ENCODE peak calls at places on chromosomes 5 and 9, in four cellular contexts. A, B, C and H are unnamed samples. For H3K4me1, the result is how much of the 10 kb centered on the place peaks cover.

GRCh38 chr5:96220610-96221390 is 212.2 kb downstream of the PCSK1 start:
- DNase-seq in A (no peak), B (no peak), C (no peak), H (no peak)

GRCh38 chr9:112037281-112038016 is 137.6 kb downstream of the SUSD1 start:
- DNase-seq in C (no peak), B (no peak), A (peak), H (no peak)

GRCh38 chr5:111935835-111936234 is 178.8 kb upstream of the NREP start:
- DNase-seq in B (no peak), A (no peak), C (no peak), H (no peak)

GRCh38 chr5:93348231-93348630 is 232.8 kb downstream of the NR2F1-AS1 start:
- DNase-seq in C (no peak), B (no peak), A (no peak), H (no peak)

GRCh38 chr5:64766105-64766504 is 2.4 kb downstream of the SREK1IP1 start:
- DNase-seq in C (no peak), B (no peak), A (peak), H (no peak)

GRCh38 chr5:125826214-125826613 is 597.0 kb upstream of the GRAMD2B start:
- DNase-seq in B (no peak), C (no peak), A (no peak), H (no peak)

GRCh38 chr9:109225629-109226028 is 58.6 kb upstream of the FRRS1L start:
- DNase-seq in B (no peak), A (no peak), C (no peak), H (no peak)

GRCh38 chr5:132001647-132002561 is 9.6 kb downstream of the ACSL6 start:
- DNase-seq in C (no peak), B (peak), A (no peak), H (no peak)

GRCh38 chr5:72325566-72326297 is 5.6 kb downstream of the PTCD2 start:
- DNase-seq in A (no peak), C (no peak), B (no peak), H (no peak)

GRCh38 chr9:130824079-130824478 is 11.0 kb upstream of the ABL1 start:
- DNase-seq in B (no peak), A (no peak), C (no peak), H (no peak)

GRCh38 chr5:38672059-38672791 is 115.8 kb upstream of the LIFR start:
- DNase-seq in B (no peak), A (no peak), C (no peak), H (no peak)

GRCh38 chr5:68798877-68799276 is 294.9 kb upstream of the SLC30A5 start:
- DNase-seq in C (no peak), A (no peak), B (no peak), H (no peak)

GRCh38 chr5:14463629-14464028 is 118.0 kb upstream of the OTULINL start:
- DNase-seq in A (peak), B (no peak), C (no peak), H (peak)

GRCh38 chr9:3578786-3579185 is 53.0 kb upstream of the RFX3 start:
- DNase-seq in A (no peak), B (no peak), C (no peak), H (no peak)

GRCh38 chr5:36090033-36090432 is 23.4 kb upstream of the UGT3A2 start:
- DNase-seq in C (no peak), A (no peak), B (no peak), H (no peak)

GRCh38 chr5:56827043-56827442 is 11.7 kb downstream of the MAP3K1 start:
- DNase-seq in A (no peak), C (no peak), B (no peak), H (no peak)

GRCh38 chr5:65172486-65173129 is 309.1 kb downstream of the ADAMTS6 start:
- DNase-seq in A (no peak), C (no peak), B (no peak), H (no peak)

GRCh38 chr5:96629774-96630173 is 32.4 kb upstream of the CAST start:
- DNase-seq in C (no peak), B (no peak), A (no peak), H (no peak)

GRCh38 chr5:168359820-168360460 is 68.5 kb downstream of the WWC1 start:
- DNase-seq in A (no peak), B (no peak), C (no peak), H (no peak)

GRCh38 chr5:38650540-38651275 is 94.3 kb upstream of the LIFR start:
- DNase-seq in C (no peak), B (no peak), A (no peak), H (no peak)

DNA sequence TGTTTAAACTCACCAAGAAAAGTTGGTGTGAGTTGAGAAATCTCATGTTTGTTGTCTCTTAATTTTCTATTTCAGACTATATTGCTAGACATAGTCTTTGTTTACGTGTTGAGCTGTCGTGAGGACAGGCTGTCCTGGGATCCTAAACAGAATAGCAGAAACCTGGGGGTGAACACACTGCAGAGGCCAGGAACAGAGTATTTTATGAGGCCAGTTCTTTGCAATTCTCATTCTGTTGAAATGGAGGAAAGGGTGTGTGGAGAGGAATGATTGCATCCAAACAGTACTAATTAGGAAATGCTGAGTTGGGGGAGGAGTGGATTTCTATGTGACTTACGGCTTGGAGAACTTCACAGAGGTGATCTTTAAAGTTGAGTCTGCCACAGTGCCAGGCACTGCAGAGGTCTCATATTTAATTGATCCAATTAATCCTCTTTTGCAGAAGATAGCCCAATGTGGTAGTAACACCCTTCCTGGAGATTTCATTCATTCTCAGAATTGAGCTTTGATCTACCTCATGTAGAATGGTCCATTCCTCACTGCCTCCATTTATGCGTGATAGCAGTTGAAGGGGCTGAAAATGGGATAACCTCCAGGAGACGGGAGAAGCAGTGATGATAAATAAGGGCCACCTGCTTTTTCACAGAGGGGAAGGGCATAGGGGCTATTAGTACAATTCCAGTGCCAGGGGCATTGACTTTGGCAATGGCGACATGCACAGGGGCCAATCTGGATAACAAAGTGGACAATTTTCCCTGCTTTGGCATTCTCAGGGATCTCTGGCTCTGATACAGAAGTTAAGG is 84.7 kb upstream of the TNFAIP8 start:
- DNase-seq in B (no peak), C (no peak), A (no peak), H (no peak)
- TF ChIP-seq POLR2A in B (no peak), C (no peak), A (no peak), H (no peak)

DNA sequence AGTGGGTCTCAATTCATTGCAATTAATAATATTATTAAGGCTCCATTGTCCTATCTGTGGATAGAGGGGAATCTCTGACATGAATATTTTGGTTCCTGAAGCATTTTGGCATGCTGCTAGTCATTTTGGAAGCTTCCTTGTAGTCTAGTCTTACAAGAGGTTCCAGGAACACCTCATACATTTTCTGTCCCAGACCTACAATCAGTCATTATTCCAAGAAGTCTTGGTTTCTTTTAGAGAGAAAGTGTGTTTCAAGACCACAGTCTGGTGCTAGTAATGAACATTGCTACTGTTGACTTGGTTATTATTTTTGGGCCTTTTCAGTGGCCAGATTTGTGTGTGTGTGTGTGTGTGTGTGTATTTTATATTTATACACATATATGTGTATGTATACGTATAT is 98.9 kb downstream of the ERCC6L2 start:
- DNase-seq in C (no peak), A (no peak), B (no peak), H (no peak)
- H3K27ac ChIP-seq in C (no peak), A (no peak), B (no peak), H (no peak)

DNA sequence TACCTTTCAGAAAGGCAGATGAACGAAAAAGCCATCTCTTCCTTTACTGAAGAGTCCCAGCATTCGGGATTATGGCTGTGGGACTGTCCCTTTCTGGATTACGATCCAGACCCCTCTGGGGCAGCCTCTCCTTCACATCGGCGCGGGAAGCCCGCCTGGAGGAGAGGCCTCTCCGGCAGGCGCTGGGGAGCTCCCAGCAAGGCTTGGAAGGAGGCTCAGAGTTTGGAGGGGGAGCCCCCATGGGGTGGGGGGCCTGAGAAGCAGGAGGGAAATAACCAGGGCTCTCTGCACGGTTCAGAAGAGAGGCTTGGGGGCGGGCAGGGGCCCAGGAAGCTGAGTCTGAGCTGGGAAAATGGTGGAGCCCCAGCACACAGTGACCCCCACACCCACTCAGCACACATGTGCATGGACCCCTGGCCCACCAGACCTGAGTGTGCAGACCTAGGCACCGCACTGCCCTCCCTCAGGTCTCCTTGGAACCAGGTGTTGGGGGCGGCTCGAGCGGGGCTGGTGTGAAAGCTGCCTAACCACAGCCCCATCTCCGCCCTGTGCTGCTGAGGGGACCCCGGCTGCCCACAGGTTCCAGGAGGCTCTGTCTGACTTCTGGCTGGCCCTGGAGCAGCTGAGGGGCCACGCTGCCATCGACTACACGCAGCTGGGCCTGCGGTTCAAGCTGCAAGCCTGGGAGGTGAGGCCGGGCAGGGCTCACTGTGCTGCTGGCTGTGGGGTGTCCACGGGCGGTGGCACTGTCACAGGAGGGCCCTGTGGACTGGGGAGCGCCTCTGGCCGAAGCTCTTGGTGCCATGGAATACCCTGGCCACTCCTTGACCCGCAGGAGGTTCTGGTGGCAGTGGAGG is 4.5 kb downstream of the NOXA1 start:
- DNase-seq in B (peak), C (no peak), A (no peak), H (no peak)
- H3K4me1 ChIP-seq in B (under half), C (under half), A (under half), H (under half)

DNA sequence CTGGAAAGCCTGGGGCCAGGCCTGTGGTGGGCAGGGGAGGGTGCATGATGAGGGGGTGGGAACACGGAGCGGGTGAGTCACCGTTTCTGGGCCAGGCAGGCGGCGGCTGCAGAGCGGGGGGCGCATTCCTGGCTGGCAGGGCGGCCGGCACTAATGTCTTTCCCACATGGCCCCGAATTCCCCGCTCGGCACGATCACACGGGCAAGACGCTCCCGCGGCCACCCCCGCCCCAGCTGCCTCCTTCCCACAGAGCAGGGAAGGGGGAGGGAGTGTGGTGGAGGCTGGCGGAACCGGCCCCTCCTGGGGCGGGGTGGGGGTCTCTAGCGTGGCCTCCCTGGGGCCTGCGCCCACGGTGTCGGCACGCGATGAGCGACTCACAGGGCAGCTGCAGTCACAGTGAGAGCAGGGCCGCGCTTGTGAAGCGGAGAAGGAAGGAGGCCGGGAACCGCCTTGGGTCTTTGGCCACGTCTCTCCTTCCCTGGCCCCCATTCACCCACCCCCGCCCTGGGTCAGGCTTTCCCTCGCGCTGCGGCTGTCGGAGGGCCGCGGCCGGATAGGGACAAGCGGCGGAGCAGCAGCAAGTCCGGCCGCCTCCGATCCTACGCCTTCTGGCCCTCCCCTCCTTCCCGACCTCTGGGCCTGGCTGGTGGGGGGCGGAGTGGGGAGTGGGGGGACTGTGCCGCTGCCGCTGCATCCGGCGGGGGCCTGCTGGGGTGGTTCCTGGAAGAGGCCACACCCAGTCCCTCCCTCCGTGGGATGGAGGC is 48.9 kb downstream of the CXXC5 start:
- DNase-seq in C (peak), A (peak), B (peak), H (peak)
- TF ChIP-seq POLR2A in C (no peak), A (no peak), B (no peak), H (no peak)

GRCh38 chr9:133607381-133607780 is 1.8 kb downstream of the FAM163B start:
- DNase-seq in A (no peak), C (no peak), B (no peak), H (no peak)
- H3K27ac ChIP-seq in A (no peak), C (no peak), B (no peak), H (no peak)

GRCh38 chr9:126833710-126834345 is 26.6 kb upstream of the ZBTB34 start:
- DNase-seq in B (no peak), A (no peak), C (no peak), H (no peak)
- H3K4me1 ChIP-seq in B (half or more), A (under half), C (under half), H (under half)

GRCh38 chr9:2017459-2018161 is 2.5 kb downstream of the SMARCA2 start:
- DNase-seq in C (peak), A (peak), B (peak), H (peak)

GRCh38 chr9:2018162-2018643 is 3.1 kb downstream of the SMARCA2 start:
- DNase-seq in C (no peak), B (no peak), A (no peak), H (no peak)

GRCh38 chr9:2017209-2017458 is 2.0 kb downstream of the SMARCA2 start:
- DNase-seq in C (no peak), B (no peak), A (no peak), H (no peak)

GRCh38 chr9:2015581-2016410 is 649 bp downstream of the SMARCA2 start:
- DNase-seq in A (peak), B (peak), C (peak), H (peak)

DNA sequence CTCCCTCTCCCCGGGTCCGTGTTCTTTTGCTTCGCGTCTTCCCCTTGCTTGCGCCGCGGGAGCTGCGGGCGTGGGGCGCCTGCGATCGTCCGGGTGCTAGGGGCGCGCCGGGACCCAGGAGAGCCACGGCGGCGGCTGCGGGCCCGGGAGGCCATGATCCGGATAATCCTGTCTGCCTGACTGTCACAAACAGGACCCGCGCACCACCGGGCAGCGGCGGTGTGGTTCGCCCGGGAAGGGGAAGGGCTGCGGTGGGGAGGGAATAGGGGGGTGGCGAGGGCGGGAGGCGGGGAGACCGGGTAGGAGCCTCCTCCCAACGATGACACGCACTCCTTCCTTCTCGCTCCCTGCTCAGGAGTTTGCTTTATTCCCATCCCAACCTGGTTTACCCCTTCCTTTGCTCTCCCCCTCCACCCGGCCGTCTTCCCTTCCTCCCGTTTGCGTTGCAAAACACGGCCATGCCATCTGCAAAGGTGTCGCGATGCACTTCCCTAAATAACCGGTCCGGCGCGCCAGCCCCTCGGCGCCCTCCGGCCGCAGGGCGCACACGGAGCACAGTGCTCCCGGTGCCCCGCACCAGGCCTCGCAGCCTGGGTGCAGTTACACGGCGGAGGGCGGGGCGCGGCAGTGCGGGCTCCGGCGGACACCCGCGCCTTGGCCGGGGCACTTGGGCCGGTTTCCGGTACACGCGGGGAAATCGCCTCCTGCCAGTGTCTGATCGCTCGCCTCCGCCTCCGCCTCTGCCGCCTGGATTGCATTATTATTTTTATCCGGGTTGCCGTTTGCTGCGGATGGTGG is 1.5 kb downstream of the SMARCA2 start:
- DNase-seq in A (peak), C (peak), B (peak), H (peak)
- TF ChIP-seq POLR2A in A (peak), C (peak), B (no peak), H (peak)

DNA sequence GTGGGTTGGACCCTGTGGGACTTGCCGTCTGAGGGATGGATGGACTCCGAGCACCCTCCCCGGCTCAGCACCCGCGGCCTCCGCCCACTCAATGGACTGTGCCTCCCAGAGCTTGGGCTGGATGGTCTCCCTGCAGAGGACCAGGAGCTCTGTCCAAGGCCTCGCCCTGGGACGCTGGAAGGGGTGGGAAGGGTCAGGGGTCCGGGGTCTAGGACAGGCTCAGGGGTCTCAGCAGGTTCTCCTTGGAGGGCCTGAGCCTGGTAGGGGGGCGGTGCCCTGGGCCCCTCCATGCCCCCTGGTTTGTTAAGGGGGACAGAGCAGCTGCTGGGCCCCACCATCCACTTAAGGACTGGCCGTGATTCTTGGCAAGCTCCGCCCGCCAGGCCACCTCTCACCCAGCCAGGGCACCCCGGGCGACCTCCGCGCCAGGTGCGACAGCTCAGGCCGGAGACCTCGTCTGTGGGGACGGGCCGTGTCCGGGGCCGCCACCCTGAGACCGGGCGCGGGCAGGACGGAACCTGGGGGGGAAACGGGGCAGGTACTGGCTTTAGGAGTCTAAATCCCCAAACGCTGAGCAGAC is 29.2 kb downstream of the EXOC3 start:
- DNase-seq in B (peak), C (no peak), A (peak), H (no peak)
- H3K27ac ChIP-seq in B (peak), C (peak), A (peak), H (peak)

GRCh38 chr5:6361101-6361500 is 17.2 kb downstream of the MED10 start:
- DNase-seq in A (no peak), B (no peak), C (no peak), H (no peak)

GRCh38 chr5:6358434-6358820 is 19.9 kb downstream of the MED10 start:
- DNase-seq in B (no peak), C (no peak), A (no peak), H (no peak)

GRCh38 chr5:6359534-6359933 is 18.8 kb downstream of the MED10 start:
- DNase-seq in C (no peak), A (no peak), B (no peak), H (no peak)

GRCh38 chr5:6362846-6363245 is 15.5 kb downstream of the MED10 start:
- DNase-seq in B (no peak), C (no peak), A (no peak), H (no peak)

DNA sequence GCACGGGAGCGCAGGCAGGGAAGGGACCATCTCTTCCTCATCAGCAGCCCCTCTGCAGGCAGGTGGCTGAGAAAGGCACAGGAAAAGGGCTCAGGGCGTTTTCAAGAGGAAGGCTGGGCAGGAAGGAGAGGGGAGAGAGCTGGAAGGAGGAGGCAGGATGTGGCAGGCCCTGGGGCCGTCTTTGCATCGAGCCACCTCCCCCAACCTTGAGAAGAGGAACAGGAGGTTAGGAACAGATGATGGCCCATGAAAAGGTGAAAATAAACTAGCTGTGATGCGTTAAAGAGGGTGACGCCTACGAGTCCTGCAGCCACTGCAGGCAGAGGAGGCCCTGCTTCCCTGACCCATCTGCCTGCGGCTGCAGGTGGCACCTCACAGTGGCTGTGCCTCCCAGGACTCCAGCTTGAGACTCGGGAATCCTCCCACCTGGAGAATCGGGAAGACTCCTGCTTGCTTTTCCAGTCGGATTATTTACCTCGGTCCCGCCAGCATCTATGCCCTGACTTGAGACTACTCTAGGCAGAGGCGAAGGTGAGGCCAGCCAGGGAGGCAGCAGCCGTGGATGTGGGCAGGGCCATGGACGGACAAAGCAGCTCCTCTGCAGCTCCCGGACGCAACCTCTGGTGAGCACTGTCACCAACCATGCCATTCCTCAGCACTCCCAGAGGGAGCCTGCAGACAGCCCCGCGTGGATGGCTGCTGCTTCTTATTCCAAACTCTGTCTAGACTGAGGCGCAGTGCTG is 18.2 kb downstream of the MED10 start:
- DNase-seq in B (no peak), C (no peak), A (no peak), H (no peak)
- H3K4me1 ChIP-seq in B (under half), C (under half), A (under half), H (under half)